ENCODE peak calls at places on chromosomes 11 and 22, in ten cellular contexts. X, Q, P, I, B, M, W, U, Z and O are unnamed samples.

GRCh38 chr11:76030973-76031590 is 175.2 kb downstream of the WNT11 start:
- DNase-seq in P (no peak), W (no peak), U (peak; percentile 30), B (peak; percentile 68), Z (peak; percentile 28), Q (no peak), I (no peak), X (no peak), M (no peak), O (peak; percentile 22)

GRCh38 chr11:18408558-18409242 is 3.4 kb upstream of the LDHC start:
- DNase-seq in B (no peak), P (no peak), I (no peak), Q (no peak), Z (no peak), W (no peak), X (no peak), M (no peak), U (no peak), O (peak; percentile 3)

GRCh38 chr11:117498791-117499190 is 171.1 kb downstream of the CEP164 start:
- DNase-seq in U (no peak), M (no peak), I (no peak), W (no peak), B (no peak), Q (no peak), P (no peak), Z (no peak), X (no peak), O (no peak)

GRCh38 chr22:39738746-39739145 is 154.8 kb downstream of the ENTHD1 start:
- DNase-seq in U (no peak), Z (peak; percentile 81), Q (no peak), M (no peak), B (peak; percentile 57), P (no peak), I (no peak), X (no peak), W (no peak), O (peak; percentile 52)

GRCh38 chr11:45237666-45238348 is 48.3 kb downstream of the SYT13 start:
- DNase-seq in U (no peak), W (no peak), Z (no peak), X (no peak), B (no peak), P (no peak), I (no peak), M (no peak), Q (no peak), O (no peak)

GRCh38 chr22:24593810-24594568 is 1.1 kb upstream of the LRRC75B start:
- DNase-seq in X (no peak), I (no peak), B (no peak), M (no peak), U (no peak), Q (no peak), Z (no peak), P (no peak), W (no peak), O (no peak)

GRCh38 chr11:70333206-70333605 is 62.7 kb downstream of the PPFIA1 start:
- DNase-seq in I (no peak), B (peak; percentile 46), U (no peak), M (no peak), P (no peak), Z (peak; percentile 92), W (no peak), X (no peak), Q (no peak), O (peak; percentile 72)

GRCh38 chr11:819129-819931 is 616 bp downstream of the PNPLA2 start:
- DNase-seq in W (peak; percentile 92), M (peak; percentile 95), I (peak; percentile 87), Z (peak; percentile 80), X (peak; percentile 96), P (peak; percentile 98), B (peak; percentile 85), U (no peak), Q (peak; percentile 93), O (peak; percentile 85)

DNA sequence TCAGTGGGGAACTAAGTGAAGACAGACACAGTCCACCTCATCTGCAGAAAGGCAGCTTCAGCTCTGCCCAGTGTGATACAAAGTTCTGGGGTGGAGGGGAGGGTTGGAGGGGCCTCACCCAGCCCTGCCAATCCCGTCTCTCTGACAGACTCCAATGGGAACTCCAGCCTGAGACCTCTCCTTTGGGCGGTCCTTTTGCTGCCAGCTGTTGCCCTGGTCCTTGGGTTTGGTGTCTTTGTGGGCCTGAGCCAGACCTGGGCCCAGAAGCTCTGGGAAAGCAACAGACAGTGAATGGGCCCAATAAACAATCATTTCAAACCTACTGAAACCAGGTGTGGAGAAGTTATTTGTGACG is 8.0 kb downstream of the ZP1 start:
- DNase-seq in X (no peak), I (no peak), P (no peak), Z (no peak), U (no peak), M (no peak), Q (no peak), W (no peak), B (no peak), O (no peak)
- TF ChIP-seq CTCF in X (no peak), I (no peak), P (no peak), Z (no peak), U (no peak), M (no peak), Q (no peak), W (no peak), B (no peak), O (no peak)

GRCh38 chr22:43234299-43234988 is 47.5 kb upstream of the TTLL12 start:
- DNase-seq in U (no peak), Q (no peak), W (no peak), B (no peak), M (no peak), X (no peak), I (no peak), Z (no peak), P (no peak), O (no peak)

GRCh38 chr22:43237280-43237679 is 50.3 kb upstream of the TTLL12 start:
- DNase-seq in U (no peak), B (no peak), M (no peak), Z (no peak), I (no peak), X (no peak), Q (no peak), W (no peak), P (no peak), O (no peak)

GRCh38 chr22:43233529-43233928 is 46.6 kb upstream of the TTLL12 start:
- DNase-seq in P (no peak), Z (no peak), B (no peak), Q (no peak), U (no peak), X (no peak), W (no peak), I (no peak), M (no peak), O (no peak)

GRCh38 chr22:43236401-43237166 is 49.6 kb upstream of the TTLL12 start:
- DNase-seq in U (no peak), W (peak; percentile 86), X (no peak), P (no peak), Z (no peak), Q (no peak), B (peak; percentile 3), M (peak; percentile 80), I (no peak), O (no peak)

GRCh38 chr22:43235445-43236400 is 48.8 kb upstream of the TTLL12 start:
- DNase-seq in B (no peak), M (no peak), W (no peak), U (no peak), P (no peak), I (no peak), X (no peak), Z (no peak), Q (no peak), O (no peak)
- H3K4me3 ChIP-seq in B (no peak overlapping the region), M (no peak overlapping the region), W (no peak overlapping the region), U (no peak overlapping the region), P (no peak overlapping the region), I (no peak overlapping the region), X (no peak overlapping the region), Z (no peak overlapping the region), Q (no peak overlapping the region), O (no peak overlapping the region)

GRCh38 chr11:119728651-119729580 is at the start of gene NECTIN1:
- DNase-seq in U (peak; percentile 39), I (peak; percentile 86), M (peak; percentile 91), Q (peak; percentile 86), X (peak; percentile 91), W (peak; percentile 85), B (peak; percentile 82), P (peak; percentile 90), Z (peak; percentile 80), O (peak; percentile 80)

GRCh38 chr11:119730789-119731386 is 1.9 kb upstream of the NECTIN1 start:
- DNase-seq in M (no peak), Q (no peak), U (no peak), W (no peak), Z (no peak), I (no peak), P (no peak), B (no peak), X (no peak), O (no peak)

GRCh38 chr11:119730347-119730613 is 1.3 kb upstream of the NECTIN1 start:
- DNase-seq in B (no peak), W (no peak), Q (no peak), X (no peak), U (no peak), Z (no peak), I (no peak), M (no peak), P (no peak), O (no peak)

GRCh38 chr11:119728226-119728626 is 774 bp downstream of the NECTIN1 start:
- DNase-seq in X (no peak), M (no peak), P (no peak), I (no peak), U (no peak), Z (no peak), B (peak; percentile 8), W (no peak), Q (peak; percentile 24), O (no peak)

DNA sequence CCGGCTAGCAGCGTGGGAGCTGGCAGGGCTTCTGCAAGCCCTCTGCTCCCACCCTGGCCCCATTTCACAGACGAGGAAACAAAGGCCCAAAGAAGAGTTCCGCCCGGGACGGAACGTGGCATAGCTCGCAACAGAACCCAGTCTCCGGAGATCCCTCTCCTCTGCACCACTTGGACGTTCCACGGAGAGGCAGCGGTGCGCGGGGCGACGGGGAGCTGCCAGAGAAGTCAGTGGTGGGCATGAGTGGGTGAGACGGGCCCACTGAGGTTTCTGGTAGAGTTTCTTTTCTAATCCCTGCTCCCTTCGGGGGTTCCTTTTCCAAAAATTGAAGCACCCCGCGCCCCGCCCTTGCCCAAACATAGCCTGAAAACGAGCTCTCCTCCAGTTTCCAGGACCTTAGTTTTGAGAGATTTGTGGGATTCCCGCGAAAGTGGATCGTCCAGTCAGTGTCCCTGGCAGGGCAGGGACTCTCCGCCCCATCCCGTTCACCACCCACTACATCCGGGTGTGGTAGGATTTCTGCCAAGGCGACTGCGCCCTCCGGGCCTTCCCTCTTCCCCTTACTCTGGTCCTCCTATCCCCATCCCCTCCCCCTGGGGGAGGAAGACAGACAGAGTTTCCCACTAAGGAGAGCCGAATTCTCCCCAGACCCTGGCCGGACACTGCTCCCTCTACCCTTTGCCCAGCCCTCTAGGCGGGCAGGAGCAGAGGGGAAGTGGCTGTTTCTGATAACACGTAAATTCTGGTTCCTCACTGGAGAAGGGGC is 764 bp upstream of the NECTIN1 start:
- DNase-seq in U (no peak), Z (peak; percentile 57), Q (peak; percentile 68), W (peak; percentile 59), P (peak; percentile 88), I (peak; percentile 50), B (peak; percentile 73), M (peak; percentile 72), X (peak; percentile 84), O (peak; percentile 59)
- TF ChIP-seq CTCF in U (no peak), Z (no peak), Q (no peak), W (no peak), P (no peak), I (no peak), B (no peak), M (no peak), X (no peak), O (no peak)

DNA sequence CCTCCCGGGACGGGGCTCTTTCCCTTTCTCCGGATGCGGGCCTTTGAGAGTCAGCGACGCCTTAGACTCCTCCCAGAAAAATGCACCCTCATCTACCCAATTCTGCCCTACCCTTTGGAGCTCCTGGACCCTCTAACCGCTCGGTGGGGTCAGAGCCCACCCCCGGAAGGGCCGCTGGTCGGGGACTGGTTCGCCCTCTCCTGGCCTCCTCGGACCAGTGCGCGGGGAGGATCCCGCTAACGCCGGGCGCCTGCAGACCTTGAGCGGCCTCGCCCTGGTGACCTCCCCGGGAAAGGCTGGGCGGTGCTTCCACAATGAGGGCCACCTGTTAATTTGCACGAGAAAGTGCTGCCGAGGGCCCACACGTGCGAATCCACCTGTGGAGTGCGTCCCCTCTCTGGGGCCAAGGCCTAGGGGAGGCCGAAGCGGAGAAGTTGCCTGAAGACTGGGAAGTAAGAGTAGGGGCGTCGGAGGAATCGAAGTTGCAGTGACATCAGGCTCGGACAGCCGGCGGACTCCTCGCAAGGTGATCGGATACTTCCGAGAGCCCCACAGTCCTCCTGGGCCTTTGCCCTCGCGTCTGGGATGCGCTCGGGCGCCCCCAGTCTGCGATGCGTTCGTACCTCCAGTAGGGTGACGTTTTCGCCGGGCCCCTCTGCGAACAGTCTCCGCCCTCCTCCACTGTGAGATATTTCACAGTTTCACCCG is 61.5 kb downstream of the ENDOD1 start:
- DNase-seq in I (peak; percentile 91), U (peak; percentile 86), P (peak; percentile 88), Q (peak; percentile 93), B (peak; percentile 93), X (peak; percentile 95), W (peak; percentile 95), M (peak; percentile 88), Z (peak; percentile 90), O (peak; percentile 89)
- H3K4me3 ChIP-seq in I (peak overlapping the region; percentile 61), U (peak overlapping the region; percentile 70), P (peak overlapping the region; percentile 73), Q (peak overlapping the region; percentile 39), B (peak overlapping the region; percentile 53), X (peak overlapping the region; percentile 25), W (peak overlapping the region; percentile 67), M (peak overlapping the region; percentile 67), Z (peak overlapping the region; percentile 56), O (peak overlapping the region; percentile 48)